ENCODE peak calls at places on chromosomes 13 and 19, in four cellular contexts. B is SJSA1; W is AML-193; L is activated naive CD4-positive, alpha-beta T cell treated with anti-CD3 and anti-CD28 coated beads, Interleukin-2, amount 50 U/mL, for 16 hours. E is an unnamed sample.

GRCh38 chr19:58385313-58386165 is 1.5 kb upstream of the RPS5 start:
- DNase-seq in B (no peak), L (peak), W (no peak), E (no peak)

GRCh38 chr19:16882146-16882545 is 6.7 kb upstream of the F2RL3 start:
- DNase-seq in L (no peak), B (no peak), W (no peak), E (no peak)

GRCh38 chr13:32135655-32136054 is 104.1 kb downstream of the FRY start:
- DNase-seq in W (no peak), L (no peak), B (no peak), E (no peak)

GRCh38 chr19:20858218-20858617 is 64.8 kb upstream of the ZNF85 start:
- DNase-seq in B (no peak), W (no peak), L (no peak), E (no peak)

GRCh38 chr13:29892149-29892548 is 41.7 kb upstream of the UBL3 start:
- DNase-seq in B (no peak), W (no peak), L (no peak), E (no peak)

GRCh38 chr13:73722120-73722519 is 412.1 kb downstream of the KLF12 start:
- DNase-seq in B (peak), L (no peak), W (no peak), E (no peak)

GRCh38 chr19:31339405-31339804 is 9.8 kb downstream of the TSHZ3 start:
- DNase-seq in W (no peak), L (no peak), B (no peak), E (no peak)

GRCh38 chr13:75339635-75340374 is 142.2 kb downstream of the TBC1D4 start:
- DNase-seq in L (no peak), W (no peak), B (no peak), E (no peak)

GRCh38 chr19:17052439-17052838 is 22.8 kb downstream of the HAUS8 start:
- DNase-seq in B (no peak), W (peak), L (no peak), E (no peak)

GRCh38 chr19:11338569-11339253 is 746 bp downstream of the RAB3D start:
- DNase-seq in L (no peak), W (no peak), B (no peak), E (no peak)

GRCh38 chr13:107170270-107170931 is 602.5 kb upstream of the ARGLU1 start:
- DNase-seq in B (no peak), W (peak), L (no peak), E (no peak)

GRCh38 chr13:110907301-110907700 is 7.6 kb downstream of the ANKRD10 start:
- DNase-seq in L (no peak), W (no peak), B (peak), E (no peak)

GRCh38 chr19:13493516-13494310 is 12.6 kb downstream of the CACNA1A start:
- DNase-seq in W (no peak), B (no peak), L (no peak), E (no peak)

GRCh38 chr13:51453959-51454703 is 1.3 kb upstream of the INTS6 start:
- DNase-seq in L (peak), B (no peak), W (peak), E (no peak)

GRCh38 chr19:47542030-47542475 is 27.2 kb upstream of the NAPA start:
- DNase-seq in L (no peak), W (no peak), B (peak), E (no peak)

GRCh38 chr13:19345158-19345557 is 163.5 kb upstream of the TUBA3C start:
- DNase-seq in W (no peak), L (no peak), B (no peak), E (no peak)

GRCh38 chr19:5050016-5050656 is 81.2 kb downstream of the KDM4B start:
- DNase-seq in L (no peak), W (no peak), B (no peak), E (no peak)

GRCh38 chr13:109945206-109945960 is 159.0 kb upstream of the IRS2 start:
- DNase-seq in B (no peak), L (no peak), W (no peak), E (peak)

GRCh38 chr13:76992548-76993001 is 694 bp downstream of the CLN5 start:
- DNase-seq in W (peak), B (no peak), L (no peak), E (no peak)

GRCh38 chr13:24626449-24626848 is 53.8 kb upstream of the ATP12A start:
- DNase-seq in L (no peak), W (no peak), B (no peak), E (no peak)

GRCh38 chr13:97743946-97744345 is 209.5 kb upstream of the IPO5 start:
- DNase-seq in W (no peak), L (no peak), B (no peak), E (no peak)

GRCh38 chr19:33684550-33685303 is 63.0 kb downstream of the CHST8 start:
- DNase-seq in W (no peak), L (no peak), B (no peak), E (no peak)

GRCh38 chr13:107817652-107818287 is 397.6 kb downstream of the LIG4 start:
- DNase-seq in L (no peak), B (no peak), W (no peak), E (no peak)